ENCODE peak calls at places on chromosomes 16 and 17, in eight cellular contexts. O is PC-9, X is DND-41, G is H9, Q is HCT116, H is IMR-90, Z is fibroblast of lung, L is neural progenitor cell. F is an unnamed sample.

GRCh38 chr16:75130150-75130771 is 13.7 kb upstream of the LDHD start:
- DNase-seq in X (no peak), Q (no peak), Z (no peak), G (peak), L (no peak), O (no peak), H (no peak), F (no peak)

GRCh38 chr16:87839542-87840461 is 29.5 kb downstream of the SLC7A5 start:
- DNase-seq in X (no peak), Q (no peak), L (no peak), O (no peak), H (no peak), Z (no peak), G (no peak), F (no peak)

GRCh38 chr17:5283531-5284315 is 1.6 kb downstream of the RABEP1 start:
- DNase-seq in Q (no peak), H (peak), O (peak), G (no peak), L (peak), Z (peak), X (no peak), F (no peak)

GRCh38 chr17:78474631-78475146 is 96.2 kb downstream of the PGS1 start:
- DNase-seq in X (no peak), Q (no peak), G (no peak), H (no peak), L (no peak), Z (no peak), O (no peak), F (no peak)

GRCh38 chr16:30482366-30482765 is 9.8 kb downstream of the ITGAL start:
- DNase-seq in G (no peak), Q (peak), O (no peak), Z (no peak), H (no peak), X (no peak), L (no peak), F (peak)

GRCh38 chr17:82913304-82914043 is 73.7 kb upstream of the ZNF750 start:
- DNase-seq in H (no peak), X (no peak), G (no peak), Z (no peak), Q (no peak), O (peak), L (peak), F (no peak)

GRCh38 chr16:83890359-83890758 is 8.6 kb upstream of the MLYCD start:
- DNase-seq in H (no peak), G (no peak), X (no peak), Z (no peak), L (no peak), Q (no peak), O (no peak), F (no peak)

GRCh38 chr17:13320046-13320785 is 281.5 kb downstream of the HS3ST3A1 start:
- DNase-seq in Z (no peak), L (no peak), O (no peak), X (no peak), H (no peak), Q (no peak), G (no peak), F (no peak)

GRCh38 chr17:15287533-15288267 is 22.6 kb upstream of the PMP22 start:
- DNase-seq in Z (peak), Q (no peak), H (peak), G (no peak), O (no peak), L (no peak), X (no peak), F (no peak)

GRCh38 chr16:27408602-27409031 is 6.6 kb downstream of the IL21R start:
- DNase-seq in Z (no peak), L (no peak), X (no peak), Q (no peak), H (no peak), O (no peak), G (no peak), F (no peak)

GRCh38 chr17:56939869-56940484 is 20.9 kb downstream of the COIL start:
- DNase-seq in G (no peak), L (peak), Q (peak), H (peak), X (no peak), Z (peak), O (peak), F (peak)

GRCh38 chr17:2393954-2394749 is 6.7 kb downstream of the MNT start:
- DNase-seq in Q (no peak), H (no peak), Z (no peak), X (no peak), L (peak), O (no peak), G (peak), F (no peak)
- H2AFZ ChIP-seq in Q (no peak), H (peak), Z (no peak), X (peak), L (no peak), O (no peak), G (no peak), F (no peak)

GRCh38 chr17:41421617-41422016 is 2.8 kb downstream of the KRT37 start:
- DNase-seq in Z (no peak), L (no peak), Q (no peak), H (no peak), X (no peak), G (no peak), O (no peak), F (no peak)

GRCh38 chr17:41419712-41420111 is 4.7 kb downstream of the KRT37 start:
- DNase-seq in L (no peak), O (no peak), H (no peak), Z (no peak), G (no peak), Q (no peak), X (no peak), F (no peak)

GRCh38 chr17:41418116-41418860 is 6.1 kb downstream of the KRT37 start:
- DNase-seq in Z (no peak), O (no peak), H (no peak), X (no peak), G (no peak), Q (no peak), L (no peak), F (no peak)

GRCh38 chr17:41421116-41421515 is 3.3 kb downstream of the KRT37 start:
- DNase-seq in Z (peak), H (peak), Q (no peak), L (no peak), G (no peak), O (no peak), X (no peak), F (no peak)

GRCh38 chr17:41420134-41420533 is 4.3 kb downstream of the KRT37 start:
- DNase-seq in G (no peak), Q (no peak), X (no peak), Z (peak), O (no peak), H (peak), L (no peak), F (no peak)
- H2AFZ ChIP-seq in G (no peak), Q (no peak), X (no peak), Z (no peak), O (no peak), H (no peak), L (no peak), F (no peak)

DNA sequence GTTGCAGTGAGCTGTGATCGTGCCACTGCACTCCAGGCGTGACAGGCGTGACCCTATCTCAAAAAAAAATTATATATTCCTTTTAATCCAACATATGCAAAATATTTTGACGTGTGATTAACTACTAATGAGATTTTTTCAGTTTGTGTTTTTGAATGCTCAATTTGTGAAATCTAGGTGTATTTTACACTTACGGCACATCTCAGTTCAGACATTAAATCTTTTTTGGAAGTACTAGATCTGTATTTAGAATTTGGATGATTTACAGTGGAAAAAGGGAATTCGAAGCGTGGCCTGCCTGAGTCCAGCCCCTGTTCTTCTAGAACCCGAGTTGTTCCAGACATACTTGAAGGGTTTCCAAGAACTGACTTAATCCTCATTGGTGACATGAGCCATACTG is 26.9 kb downstream of the LLGL2 start:
- DNase-seq in X (no peak), Z (no peak), H (no peak), G (no peak), L (no peak), O (no peak), Q (no peak), F (no peak)
- H2AFZ ChIP-seq in X (no peak), Z (no peak), H (peak), G (no peak), L (no peak), O (no peak), Q (no peak), F (no peak)

GRCh38 chr17:58388302-58389190 is 28.8 kb downstream of the RNF43 start:
- DNase-seq in H (no peak), L (no peak), Z (peak), O (no peak), G (no peak), Q (no peak), X (no peak), F (peak)
- H2AFZ ChIP-seq in H (no peak), L (peak), Z (no peak), O (no peak), G (no peak), Q (no peak), X (no peak), F (peak)

DNA sequence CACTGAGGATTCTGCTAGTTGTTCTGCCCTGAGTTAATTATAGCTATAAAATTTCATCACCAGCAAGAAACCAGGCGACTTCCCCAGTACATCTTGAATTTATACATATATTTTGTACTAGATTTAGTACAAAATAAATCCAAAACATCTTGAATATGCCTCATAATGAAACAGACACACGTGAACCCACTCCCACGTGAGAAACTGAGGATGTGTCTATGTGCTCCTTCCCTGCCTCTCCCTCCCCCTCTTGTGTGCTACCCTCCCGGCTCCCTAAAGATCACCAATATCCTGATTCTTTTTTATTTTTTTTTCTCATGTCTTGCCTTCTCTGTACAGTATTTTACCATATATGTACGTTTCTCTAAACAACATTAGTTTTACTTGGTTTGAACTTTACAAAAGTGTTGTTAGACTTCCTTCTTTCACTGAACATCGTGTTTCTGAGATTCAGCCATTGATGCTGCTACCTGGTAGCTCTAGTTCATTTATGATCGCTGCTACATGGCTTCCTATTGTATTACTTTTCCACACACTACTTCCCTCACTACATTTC is 1.1 kb upstream of the LCMT1 start:
- DNase-seq in Q (no peak), Z (no peak), O (no peak), G (no peak), H (no peak), L (no peak), X (peak), F (peak)
- H2AFZ ChIP-seq in Q (peak), Z (no peak), O (peak), G (peak), H (no peak), L (peak), X (peak), F (peak)

GRCh38 chr16:57838161-57838560 is 35.9 kb upstream of the KIFC3 start:
- DNase-seq in O (no peak), L (no peak), G (no peak), X (no peak), Q (no peak), H (no peak), Z (peak), F (no peak)
- H2AFZ ChIP-seq in O (no peak), L (no peak), G (no peak), X (no peak), Q (no peak), H (no peak), Z (no peak), F (no peak)

GRCh38 chr17:2853111-2853721 is 57.0 kb downstream of the RAP1GAP2 start:
- DNase-seq in Z (peak), L (peak), Q (no peak), O (peak), X (no peak), H (peak), G (peak), F (no peak)
- H2AFZ ChIP-seq in Z (no peak), L (peak), Q (no peak), O (peak), X (no peak), H (peak), G (no peak), F (no peak)

GRCh38 chr17:9331512-9332163 is 244.0 kb downstream of the STX8 start:
- DNase-seq in G (no peak), O (no peak), Z (no peak), H (no peak), Q (no peak), X (no peak), L (peak), F (no peak)
- H2AFZ ChIP-seq in G (no peak), O (no peak), Z (no peak), H (no peak), Q (no peak), X (no peak), L (no peak), F (no peak)

GRCh38 chr17:81638683-81639082 is 1.7 kb downstream of the TSPAN10 start:
- DNase-seq in G (no peak), O (no peak), H (no peak), L (no peak), Z (no peak), Q (no peak), X (no peak), F (no peak)

GRCh38 chr17:81636505-81637288 is at the start of the genes NPLOC4 and TSPAN10:
- DNase-seq in O (peak), X (peak), H (peak), L (peak), G (peak), Q (peak), Z (peak), F (peak)

GRCh38 chr17:81640011-81640410 is 3.0 kb downstream of the TSPAN10 start:
- DNase-seq in Q (no peak), O (no peak), H (no peak), L (no peak), X (no peak), Z (no peak), G (no peak), F (no peak)

GRCh38 chr17:81635431-81635830 is 1.5 kb downstream of the NPLOC4 start:
- DNase-seq in X (no peak), Z (no peak), Q (peak), L (no peak), G (no peak), H (no peak), O (peak), F (no peak)

GRCh38 chr17:81635973-81636504 is 873 bp downstream of the NPLOC4 start:
- DNase-seq in H (peak), G (no peak), L (no peak), O (no peak), Z (peak), Q (no peak), X (peak), F (no peak)
- H2AFZ ChIP-seq in H (peak), G (no peak), L (no peak), O (peak), Z (no peak), Q (no peak), X (peak), F (no peak)

F was measured in Karpas-422.